ENCODE peak calls at places on chromosome 5, in eight cellular contexts. S is ascending aorta, O is heart right ventricle, J is mammary epithelial cell, X is lower lobe of right lung, M is fibroblast of lung, I is upper lobe of left lung, P is A549. U is an unnamed sample.

GRCh38 chr5:96601811-96602244 is 60.3 kb upstream of the CAST start:
- DNase-seq in S (no peak), P (peak; percentile 68), X (no peak), I (peak; percentile 34), J (peak; percentile 55), M (peak; percentile 49), O (no peak), U (no peak)

GRCh38 chr5:88279584-88279983 is 10.9 kb upstream of the TMEM161B start:
- DNase-seq in O (no peak), M (no peak), P (no peak), J (peak; percentile 30), I (no peak), S (no peak), X (no peak), U (no peak)

GRCh38 chr5:1856596-1857255 is 26.0 kb downstream of the IRX4 start:
- DNase-seq in J (no peak), O (no peak), P (no peak), X (no peak), M (no peak), I (no peak), S (no peak), U (no peak)

GRCh38 chr5:1242733-1243486 is 17.7 kb downstream of the SLC6A18 start:
- DNase-seq in I (no peak), S (no peak), J (no peak), P (no peak), M (no peak), O (no peak), X (no peak), U (no peak)

GRCh38 chr5:5105531-5105930 is 34.6 kb upstream of the ADAMTS16 start:
- DNase-seq in X (no peak), P (no peak), O (no peak), S (no peak), I (no peak), J (peak; percentile 45), M (no peak), U (no peak)

GRCh38 chr5:64839936-64840335 is 71.2 kb downstream of the CWC27 start:
- DNase-seq in X (no peak), J (no peak), M (peak; percentile 21), S (no peak), P (no peak), I (no peak), O (no peak), U (no peak)

GRCh38 chr5:1246711-1247431 is 21.7 kb downstream of the SLC6A18 start:
- DNase-seq in X (no peak), S (no peak), O (peak; percentile 48), J (peak; percentile 24), P (peak; percentile 26), M (peak; percentile 18), I (no peak), U (no peak)

GRCh38 chr5:29744618-29745017 is 1448.9 kb upstream of the CDH6 start:
- DNase-seq in I (no peak), X (no peak), S (no peak), P (no peak), J (no peak), M (no peak), O (no peak), U (no peak)

GRCh38 chr5:111254613-111255012 is 30.4 kb downstream of the CAMK4 start:
- DNase-seq in S (no peak), J (peak; percentile 35), O (no peak), X (no peak), P (no peak), M (peak; percentile 15), I (no peak), U (no peak)

GRCh38 chr5:78503958-78504357 is 143.5 kb downstream of the SCAMP1 start:
- DNase-seq in S (no peak), J (no peak), M (peak; percentile 41), I (no peak), O (no peak), X (no peak), P (no peak), U (no peak)

GRCh38 chr5:83488271-83488670 is 16.7 kb downstream of the VCAN start:
- DNase-seq in S (no peak), O (no peak), I (no peak), P (no peak), J (no peak), X (no peak), M (peak; percentile 51), U (no peak)

GRCh38 chr5:150503386-150503785 is 4.5 kb upstream of the NDST1 start:
- DNase-seq in M (no peak), P (no peak), S (no peak), J (no peak), X (no peak), I (no peak), O (no peak), U (no peak)

GRCh38 chr5:56278267-56278826 is 45.2 kb upstream of the ANKRD55 start:
- DNase-seq in O (no peak), M (peak; percentile 99), I (no peak), J (no peak), S (no peak), P (no peak), X (no peak), U (no peak)

GRCh38 chr5:108193021-108193795 is 188.7 kb downstream of the FBXL17 start:
- DNase-seq in M (peak; percentile 87), O (no peak), X (no peak), I (no peak), P (no peak), S (no peak), J (peak; percentile 15), U (no peak)

GRCh38 chr5:115389799-115390382 is 93.4 kb upstream of the CCDC112 start:
- DNase-seq in S (no peak), J (no peak), I (peak; percentile 62), M (no peak), O (no peak), P (no peak), X (peak; percentile 59), U (no peak)

GRCh38 chr5:18394154-18394804 is 760.0 kb downstream of the TAF11L14 start:
- DNase-seq in X (peak; percentile 66), S (no peak), I (peak; percentile 51), M (peak; percentile 40), P (peak; percentile 25), O (peak; percentile 24), J (peak; percentile 65), U (no peak)

GRCh38 chr5:97729938-97730337 is 546.9 kb upstream of the RIOK2 start:
- DNase-seq in X (no peak), J (no peak), S (no peak), O (no peak), P (no peak), I (no peak), M (no peak), U (no peak)

GRCh38 chr5:172524573-172525021 is 70.3 kb upstream of the SH3PXD2B start:
- DNase-seq in J (no peak), I (no peak), S (no peak), O (no peak), P (no peak), M (no peak), X (no peak), U (peak; percentile 93)

GRCh38 chr5:81855576-81855975 is 104.7 kb upstream of the SSBP2 start:
- DNase-seq in X (no peak), M (no peak), I (no peak), S (no peak), P (no peak), J (peak; percentile 37), O (no peak), U (no peak)

GRCh38 chr5:159504857-159505304 is 174.6 kb upstream of the IL12B start:
- DNase-seq in O (peak; percentile 25), X (peak; percentile 87), M (peak; percentile 77), J (peak; percentile 57), I (peak; percentile 88), P (no peak), S (peak; percentile 70), U (peak; percentile 67)

GRCh38 chr5:132013006-132013689 is 1.7 kb upstream of the ACSL6 start:
- DNase-seq in O (no peak), P (no peak), M (no peak), X (peak; percentile 33), S (peak; percentile 49), J (no peak), I (peak; percentile 17), U (peak; percentile 38)

GRCh38 chr5:55497712-55498111 is 37.1 kb downstream of the PLPP1 start:
- DNase-seq in P (no peak), S (no peak), J (no peak), X (no peak), I (no peak), M (no peak), O (no peak), U (no peak)

GRCh38 chr5:61139094-61139873 is 23.0 kb downstream of the SMIM15 start:
- DNase-seq in X (no peak), P (no peak), O (no peak), I (no peak), M (no peak), S (no peak), J (no peak), U (no peak)

GRCh38 chr5:118806571-118806970 is 181.8 kb downstream of the DTWD2 start:
- DNase-seq in X (no peak), M (no peak), P (no peak), O (no peak), I (no peak), J (peak; percentile 8), S (no peak), U (no peak)
- H3K27ac ChIP-seq in X (no peak overlapping the region), M (no peak overlapping the region), P (no peak overlapping the region), O (no peak overlapping the region), I (no peak overlapping the region), J (no peak overlapping the region), S (no peak overlapping the region), U (no peak overlapping the region)

DNA sequence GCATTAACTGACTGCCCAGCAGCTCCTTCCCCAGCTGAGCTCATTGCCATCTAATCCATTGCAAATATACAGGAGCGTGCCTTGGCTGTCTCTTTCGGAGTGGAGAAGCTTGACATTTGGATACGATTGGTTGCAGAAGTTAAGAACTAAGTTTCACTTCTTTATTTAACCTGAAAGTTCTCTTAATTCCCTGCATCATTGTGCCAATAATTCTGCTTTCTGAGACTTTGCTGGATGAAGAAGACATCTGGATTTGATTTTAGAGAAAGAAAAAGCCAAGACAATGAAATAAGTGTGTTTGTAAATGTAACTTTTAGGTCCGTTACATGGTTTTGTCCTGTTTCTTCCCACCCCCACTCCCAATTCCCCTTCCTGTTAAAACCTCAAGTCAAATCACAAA is 33.9 kb downstream of the TAS2R1 start:
- DNase-seq in P (no peak), M (no peak), I (no peak), S (no peak), X (no peak), J (no peak), O (no peak), U (no peak)
- TF ChIP-seq CTCF in P (no peak), M (no peak), I (no peak), S (no peak), X (no peak), J (no peak), O (no peak), U (no peak)

DNA sequence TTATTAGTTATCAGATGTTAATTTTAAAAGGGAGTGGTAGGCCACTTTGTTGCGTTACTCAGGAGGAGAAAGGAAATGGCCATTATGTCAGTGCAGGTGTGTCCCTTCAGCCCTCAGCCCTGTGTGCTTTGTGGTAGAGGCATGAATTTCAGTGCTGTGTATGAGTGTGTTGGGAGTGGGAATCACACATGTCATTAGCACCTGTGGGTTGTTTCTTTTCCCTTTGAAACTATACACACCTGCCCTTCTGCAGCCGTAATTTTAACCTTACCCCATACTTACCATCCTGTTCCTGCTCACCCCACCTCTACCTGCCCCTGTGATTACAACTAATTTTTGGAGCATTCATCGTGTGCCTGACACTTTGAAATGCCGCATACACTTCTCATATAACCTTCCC is 156.4 kb downstream of the ARHGAP26 start:
- DNase-seq in I (no peak), P (no peak), S (no peak), J (no peak), X (no peak), O (no peak), M (no peak), U (no peak)
- H3K27ac ChIP-seq in I (peak overlapping the region; percentile 81), P (no peak overlapping the region), S (peak overlapping the region; percentile 15), J (no peak overlapping the region), X (peak overlapping the region; percentile 53), O (peak overlapping the region; percentile 73), M (no peak overlapping the region), U (no peak overlapping the region)

GRCh38 chr5:10288600-10289213 is 19.0 kb downstream of the CMBL start:
- DNase-seq in X (peak; percentile 87), P (no peak), J (peak; percentile 45), I (peak; percentile 87), O (peak; percentile 78), M (no peak), S (no peak), U (no peak)
- TF ChIP-seq CTCF in X (no peak), P (no peak), J (no peak), I (no peak), O (no peak), M (no peak), S (no peak), U (no peak)